ENCODE peak calls at places on chromosomes 2 and 18, in six cellular contexts. One of them, this sample, is unnamed.

GRCh38 chr18:37397814-37398213 is 167.8 kb downstream of the CELF4 start:
- DNase-seq in hepatic stellate cell: no peak
- DNase-seq in iPS DF 19.7: no peak
- DNase-seq in AG08396: no peak
- DNase-seq in central memory CD8-positive, alpha-beta T cell: no peak
- DNase-seq in HCT116: no peak
- DNase-seq in this sample: no peak

GRCh38 chr2:60353406-60353800 is 200.1 kb downstream of the BCL11A start:
- DNase-seq in hepatic stellate cell: no peak
- DNase-seq in iPS DF 19.7: no peak
- DNase-seq in AG08396: no peak
- DNase-seq in central memory CD8-positive, alpha-beta T cell: no peak
- DNase-seq in HCT116: no peak
- DNase-seq in this sample: no peak

GRCh38 chr2:232350804-232351685 is 27.5 kb upstream of the ALPP start:
- DNase-seq in hepatic stellate cell: no peak
- DNase-seq in iPS DF 19.7: no peak
- DNase-seq in AG08396: no peak
- DNase-seq in central memory CD8-positive, alpha-beta T cell: no peak
- DNase-seq in HCT116: no peak
- DNase-seq in this sample: no peak

GRCh38 chr2:201852462-201852861 is 46.1 kb downstream of the CDK15 start:
- DNase-seq in hepatic stellate cell: no peak
- DNase-seq in iPS DF 19.7: no peak
- DNase-seq in AG08396: no peak
- DNase-seq in central memory CD8-positive, alpha-beta T cell: no peak
- DNase-seq in HCT116: no peak
- DNase-seq in this sample: no peak

GRCh38 chr18:24368749-24369148 is 28.9 kb downstream of the OSBPL1A start:
- DNase-seq in hepatic stellate cell: no peak
- DNase-seq in iPS DF 19.7: no peak
- DNase-seq in AG08396: no peak
- DNase-seq in central memory CD8-positive, alpha-beta T cell: no peak
- DNase-seq in HCT116: no peak
- DNase-seq in this sample: no peak

GRCh38 chr2:96144481-96145027 is 686 bp downstream of the DUSP2 start:
- DNase-seq in hepatic stellate cell: no peak
- DNase-seq in iPS DF 19.7: no peak
- DNase-seq in AG08396: no peak
- DNase-seq in central memory CD8-positive, alpha-beta T cell: no peak
- DNase-seq in HCT116: no peak
- DNase-seq in this sample: peak

GRCh38 chr2:10028988-10029874 is 14.1 kb upstream of the KLF11 start:
- DNase-seq in hepatic stellate cell: no peak
- DNase-seq in iPS DF 19.7: no peak
- DNase-seq in AG08396: no peak
- DNase-seq in central memory CD8-positive, alpha-beta T cell: peak
- DNase-seq in HCT116: no peak
- DNase-seq in this sample: no peak

GRCh38 chr2:120344991-120345975 is 653 bp upstream of the INHBB start:
- DNase-seq in hepatic stellate cell: peak
- DNase-seq in iPS DF 19.7: no peak
- DNase-seq in AG08396: peak
- DNase-seq in central memory CD8-positive, alpha-beta T cell: no peak
- DNase-seq in HCT116: no peak
- DNase-seq in this sample: no peak

GRCh38 chr2:189183170-189183569 is 3.6 kb upstream of the COL5A2 start:
- DNase-seq in hepatic stellate cell: no peak
- DNase-seq in iPS DF 19.7: no peak
- DNase-seq in AG08396: no peak
- DNase-seq in central memory CD8-positive, alpha-beta T cell: no peak
- DNase-seq in HCT116: no peak
- DNase-seq in this sample: no peak

GRCh38 chr18:13280066-13280795 is 61.7 kb downstream of the LDLRAD4 start:
- DNase-seq in hepatic stellate cell: no peak
- DNase-seq in iPS DF 19.7: no peak
- DNase-seq in AG08396: no peak
- DNase-seq in central memory CD8-positive, alpha-beta T cell: no peak
- DNase-seq in HCT116: no peak
- DNase-seq in this sample: no peak

GRCh38 chr2:101806123-101806522 is 108.6 kb downstream of the MAP4K4 start:
- DNase-seq in hepatic stellate cell: peak
- DNase-seq in iPS DF 19.7: no peak
- DNase-seq in AG08396: no peak
- DNase-seq in central memory CD8-positive, alpha-beta T cell: no peak
- DNase-seq in HCT116: peak
- DNase-seq in this sample: no peak

GRCh38 chr18:23226930-23227728 is 91.8 kb downstream of the CABLES1 start:
- DNase-seq in hepatic stellate cell: peak
- DNase-seq in iPS DF 19.7: no peak
- DNase-seq in AG08396: peak
- DNase-seq in central memory CD8-positive, alpha-beta T cell: no peak
- DNase-seq in HCT116: no peak
- DNase-seq in this sample: no peak

This sample was measured in effector CD4-positive, alpha-beta T cell.